ENCODE peak calls at places on chromosome 4, in seven cellular contexts. F is IMR-90; Q is endodermal cell; P is pancreas; A is lower lobe of right lung; M is CD4-positive, alpha-beta T cell; O is HFF-Myc. E is an unnamed sample.

GRCh38 chr4:189912170-189912569 is 28.5 kb upstream of the FRG1 start:
- DNase-seq in F (no peak), Q (no peak), P (no peak), A (no peak), M (no peak), O (no peak), E (no peak)

GRCh38 chr4:30716158-30716557 is 4.0 kb upstream of the PCDH7 start:
- DNase-seq in F (peak; percentile 53), Q (no peak), P (no peak), A (no peak), M (no peak), O (no peak), E (no peak)

GRCh38 chr4:7547368-7548040 is 112.8 kb upstream of the PSAPL1 start:
- DNase-seq in F (peak; percentile 13), Q (no peak), P (no peak), A (peak; percentile 27), M (no peak), O (peak; percentile 68), E (no peak)

GRCh38 chr4:69649207-69649606 is 3.8 kb downstream of the UGT2A1 start:
- DNase-seq in F (no peak), Q (no peak), P (no peak), A (no peak), M (no peak), O (no peak), E (no peak)

GRCh38 chr4:99945718-99946345 is 586 bp downstream of the DNAJB14 start:
- DNase-seq in F (peak; percentile 21), Q (no peak), P (no peak), A (no peak), M (no peak), O (no peak), E (no peak)

GRCh38 chr4:48033825-48034413 is 17.3 kb downstream of the NIPAL1 start:
- DNase-seq in F (peak; percentile 3), Q (peak; percentile 82), P (peak; percentile 32), A (no peak), M (peak; percentile 56), O (no peak), E (no peak)

GRCh38 chr4:155207534-155208257 is 740 bp upstream of the NPY2R start:
- DNase-seq in F (no peak), Q (peak; percentile 88), P (no peak), A (no peak), M (no peak), O (no peak), E (no peak)

GRCh38 chr4:138494931-138495330 is 252.8 kb upstream of the SLC7A11 start:
- DNase-seq in F (peak; percentile 46), Q (peak; percentile 77), P (no peak), A (no peak), M (no peak), O (peak; percentile 7), E (no peak)

GRCh38 chr4:71417150-71417549 is 78.3 kb downstream of the SLC4A4 start:
- DNase-seq in F (peak; percentile 34), Q (no peak), P (no peak), A (no peak), M (no peak), O (no peak), E (no peak)

GRCh38 chr4:8864912-8865680 is 6.5 kb downstream of the HMX1 start:
- DNase-seq in F (no peak), Q (no peak), P (no peak), A (no peak), M (no peak), O (no peak), E (no peak)
- TF ChIP-seq CTCF in F (no peak), Q (no peak), P (no peak), A (no peak), M (no peak), O (no peak), E (no peak)

GRCh38 chr4:121070696-121071639 is 1.4 kb downstream of the NDNF start:
- DNase-seq in F (no peak), Q (peak; percentile 91), P (peak; percentile 55), A (peak; percentile 71), M (no peak), O (no peak), E (no peak)
- TF ChIP-seq CTCF in F (no peak), Q (peak; percentile 70), P (peak; percentile 18), A (peak; percentile 28), M (no peak), O (peak; percentile 28), E (no peak)

DNA sequence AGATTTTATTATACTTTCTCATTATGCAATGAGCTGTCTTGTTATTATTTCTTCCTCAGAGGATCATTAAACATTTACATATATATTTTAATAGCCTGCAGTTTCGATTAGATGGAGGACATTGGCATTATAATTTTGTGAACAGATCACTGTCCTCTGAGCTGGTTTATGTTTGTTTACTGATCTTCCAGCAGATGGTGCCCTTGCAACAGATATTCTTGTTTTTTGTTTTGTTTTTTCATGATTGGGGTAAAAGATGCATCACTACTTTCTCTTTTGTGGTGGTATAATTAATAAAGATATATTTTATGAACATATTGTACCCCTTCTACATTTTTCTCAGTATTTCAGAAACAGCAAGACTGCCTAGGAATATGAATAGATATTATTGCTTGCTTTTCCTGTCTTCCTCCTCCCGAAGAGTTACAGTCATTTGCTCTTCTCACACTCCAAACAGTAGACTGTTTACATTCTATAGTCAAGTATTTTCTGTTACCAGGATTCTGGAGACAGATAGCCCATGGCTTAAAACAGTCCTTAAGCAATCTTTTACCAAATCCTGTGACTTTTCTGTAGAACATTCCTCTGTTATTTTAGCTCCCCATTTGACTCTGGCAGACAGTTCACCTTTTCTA is 905.2 kb downstream of the TRAM1L1 start:
- DNase-seq in F (no peak), Q (no peak), P (no peak), A (no peak), M (no peak), O (no peak), E (no peak)
- TF ChIP-seq CTCF in F (no peak), Q (peak; percentile 75), P (no peak), A (peak; percentile 26), M (no peak), O (no peak), E (no peak)

GRCh38 chr4:184993243-184993642 is 25.0 kb upstream of the HELT start:
- DNase-seq in F (no peak), Q (no peak), P (no peak), A (no peak), M (no peak), O (no peak), E (no peak)

GRCh38 chr4:184994010-184994622 is 24.2 kb upstream of the HELT start:
- DNase-seq in F (no peak), Q (no peak), P (no peak), A (no peak), M (no peak), O (no peak), E (no peak)

GRCh38 chr4:184992422-184992821 is 25.9 kb upstream of the HELT start:
- DNase-seq in F (no peak), Q (no peak), P (no peak), A (no peak), M (no peak), O (no peak), E (no peak)

GRCh38 chr4:184994623-184995010 is 23.7 kb upstream of the HELT start:
- DNase-seq in F (no peak), Q (no peak), P (no peak), A (no peak), M (no peak), O (no peak), E (no peak)

DNA sequence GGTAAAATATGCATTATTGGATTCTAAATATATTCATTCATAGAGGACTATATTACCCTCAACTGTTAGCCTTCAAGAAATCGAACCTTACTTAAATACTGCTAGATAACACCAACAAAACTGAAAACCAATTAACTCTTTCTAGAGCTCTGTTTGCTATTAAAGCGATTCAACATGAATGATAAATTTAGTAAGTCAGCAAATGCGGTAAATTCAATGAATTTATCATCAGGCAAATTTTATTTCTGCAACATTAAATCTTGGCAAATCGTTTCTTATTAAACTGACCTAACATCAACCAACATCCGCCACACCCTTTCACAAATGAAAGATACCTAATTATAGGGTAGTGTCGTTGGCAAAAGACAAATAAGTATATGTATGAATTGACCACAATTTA is 26.4 kb upstream of the HELT start:
- DNase-seq in F (no peak), Q (no peak), P (no peak), A (no peak), M (no peak), O (no peak), E (no peak)
- TF ChIP-seq CTCF in F (no peak), Q (no peak), P (no peak), A (no peak), M (no peak), O (no peak), E (no peak)

E was measured in CD14-positive monocyte.